ENCODE peak calls at places on chromosomes 4 and X, in six cellular contexts. G is T-helper 9 cell; R is activated gamma-delta T cell treated with Interleukin-2 at 50 U/mL for 16 hours; I is RKO; J is glomerular endothelial cell; O is activated T-cell treated with anti-CD3 and anti-CD28 coated beads, Interleukin-2, amount 50 U/mL, for 1 hour. B is an unnamed sample.
A peak's percentile ranks its signal among the peaks of the same experiment; 100 is the strongest.

GRCh38 chr4:89954906-89955305 is 60.3 kb downstream of the MMRN1 start:
- DNase-seq in O (no peak), R (no peak), J (no peak), I (no peak), G (no peak), B (no peak)

GRCh38 chr4:121070274-121070673 is 2.1 kb downstream of the NDNF start:
- DNase-seq in G (no peak), J (no peak), I (no peak), O (no peak), R (no peak), B (no peak)

GRCh38 chrX:16836371-16836770 is 33.8 kb downstream of the RBBP7 start:
- DNase-seq in R (peak; percentile 6), I (no peak), J (no peak), O (no peak), G (no peak), B (no peak)

GRCh38 chrX:40167240-40168182 is 69.8 kb upstream of the BCOR start:
- DNase-seq in I (no peak), J (no peak), G (no peak), R (no peak), O (no peak), B (no peak)

GRCh38 chrX:103686199-103687072 is at the start of gene MORF4L2:
- DNase-seq in J (peak; percentile 94), G (peak; percentile 71), R (peak; percentile 78), I (peak; percentile 98), O (peak; percentile 78), B (peak; percentile 95)

GRCh38 chr4:69697536-69697935 is 44.5 kb upstream of the UGT2A1 start:
- DNase-seq in G (no peak), R (no peak), O (no peak), J (no peak), I (no peak), B (no peak)

GRCh38 chr4:151202851-151203455 is 74.0 kb upstream of the PRSS48 start:
- DNase-seq in I (no peak), J (no peak), O (no peak), G (no peak), R (no peak), B (no peak)

GRCh38 chrX:15745179-15745578 is 7.1 kb downstream of the CA5B start:
- DNase-seq in R (no peak), G (no peak), J (no peak), I (no peak), O (no peak), B (no peak)

GRCh38 chrX:22296871-22297270 is 24.2 kb downstream of the CBLL2 start:
- DNase-seq in G (no peak), I (no peak), R (no peak), J (no peak), O (no peak), B (no peak)

GRCh38 chrX:39890807-39891206 is 207.0 kb downstream of the BCOR start:
- DNase-seq in R (no peak), J (no peak), O (no peak), I (no peak), G (no peak), B (no peak)

GRCh38 chrX:25131055-25131454 is 115.3 kb upstream of the ARX start:
- DNase-seq in O (no peak), G (no peak), I (peak; percentile 67), J (no peak), R (no peak), B (no peak)

GRCh38 chrX:10414872-10415703 is 205.3 kb downstream of the MID1 start:
- DNase-seq in I (no peak), J (no peak), G (no peak), R (no peak), O (no peak), B (no peak)

GRCh38 chr4:159003420-159004253 is 99.2 kb upstream of the RAPGEF2 start:
- DNase-seq in G (no peak), O (no peak), R (no peak), J (no peak), I (no peak), B (no peak)

GRCh38 chr4:145557720-145558119 is 61.5 kb upstream of the MMAA start:
- DNase-seq in O (peak; percentile 38), G (no peak), J (peak; percentile 44), R (peak; percentile 27), I (peak; percentile 50), B (peak; percentile 73)

GRCh38 chrX:47568656-47569295 is 7.8 kb downstream of the ARAF start:
- DNase-seq in I (peak; percentile 34), R (peak; percentile 39), J (no peak), O (peak; percentile 38), G (no peak), B (no peak)

GRCh38 chr4:48930654-48931053 is 24.1 kb upstream of the OCIAD2 start:
- DNase-seq in G (no peak), J (no peak), I (no peak), R (no peak), O (no peak), B (no peak)

GRCh38 chrX:15724911-15725310 is 13.2 kb upstream of the CA5B start:
- DNase-seq in I (no peak), O (no peak), J (no peak), G (no peak), R (no peak), B (no peak)

GRCh38 chr4:138222041-138222440 is 20.1 kb downstream of the SLC7A11 start:
- DNase-seq in O (no peak), R (no peak), I (no peak), G (no peak), J (peak; percentile 85), B (no peak)

GRCh38 chrX:95076449-95076848 is 1402.4 kb downstream of the FAM133A start:
- DNase-seq in G (no peak), I (peak; percentile 62), J (no peak), O (no peak), R (no peak), B (peak; percentile 1)

GRCh38 chrX:24260827-24261550 is 52.9 kb downstream of the SUPT20HL2 start:
- DNase-seq in G (no peak), J (peak; percentile 18), I (no peak), R (no peak), O (no peak), B (no peak)

GRCh38 chr4:24322986-24323385 is 261.4 kb downstream of the DHX15 start:
- DNase-seq in I (no peak), G (no peak), R (no peak), O (no peak), J (no peak), B (no peak)

B was measured in NCI-H526 treated with DMSO at 0.1 percent for 48 hours.